ENCODE peak calls at places on chromosomes 13 and 19, in five cellular contexts. One of them, this sample, is unnamed.

GRCh38 chr19:7534531-7534980 is 961 bp upstream of the PNPLA6 start:
- DNase-seq in AG04450: peak; percentile 57
- DNase-seq in fibroblast of mammary gland: peak; percentile 83
- DNase-seq in pancreas: no peak
- DNase-seq in foreskin fibroblast: peak; percentile 82
- DNase-seq in this sample: no peak

GRCh38 chr13:71634605-71635443 is 232.2 kb downstream of the DACH1 start:
- DNase-seq in fibroblast of mammary gland: no peak
- DNase-seq in AG04450: peak; percentile 24
- DNase-seq in pancreas: no peak
- DNase-seq in foreskin fibroblast: no peak
- DNase-seq in this sample: no peak

GRCh38 chr19:46270521-46271256 is 26.2 kb upstream of the HIF3A start:
- DNase-seq in AG04450: no peak
- DNase-seq in foreskin fibroblast: no peak
- DNase-seq in fibroblast of mammary gland: no peak
- DNase-seq in pancreas: no peak
- DNase-seq in this sample: no peak

GRCh38 chr13:109869312-109870237 is 83.2 kb upstream of the IRS2 start:
- DNase-seq in pancreas: peak; percentile 93
- DNase-seq in AG04450: peak; percentile 20
- DNase-seq in fibroblast of mammary gland: no peak
- DNase-seq in foreskin fibroblast: peak; percentile 76
- DNase-seq in this sample: no peak

GRCh38 chr19:18253716-18254115 is 20.5 kb downstream of the IQCN start:
- DNase-seq in AG04450: no peak
- DNase-seq in foreskin fibroblast: no peak
- DNase-seq in pancreas: no peak
- DNase-seq in fibroblast of mammary gland: no peak
- DNase-seq in this sample: no peak

GRCh38 chr19:38869836-38870607 is 8.1 kb downstream of the RINL start:
- DNase-seq in AG04450: no peak
- DNase-seq in fibroblast of mammary gland: peak; percentile 45
- DNase-seq in foreskin fibroblast: peak; percentile 34
- DNase-seq in pancreas: peak; percentile 94
- DNase-seq in this sample: no peak

GRCh38 chr19:33039108-33039599 is 25.5 kb downstream of the RHPN2 start:
- DNase-seq in pancreas: no peak
- DNase-seq in AG04450: no peak
- DNase-seq in foreskin fibroblast: no peak
- DNase-seq in fibroblast of mammary gland: no peak
- DNase-seq in this sample: no peak

GRCh38 chr19:18894254-18895037 is 1.5 kb downstream of the CERS1 start:
- DNase-seq in AG04450: no peak
- DNase-seq in foreskin fibroblast: no peak
- DNase-seq in pancreas: no peak
- DNase-seq in fibroblast of mammary gland: peak; percentile 38
- DNase-seq in this sample: no peak

GRCh38 chr19:33047422-33047821 is 17.3 kb downstream of the RHPN2 start:
- DNase-seq in fibroblast of mammary gland: no peak
- DNase-seq in AG04450: no peak
- DNase-seq in pancreas: peak; percentile 60
- DNase-seq in foreskin fibroblast: no peak
- DNase-seq in this sample: no peak

GRCh38 chr19:5843295-5843927 is 3.9 kb upstream of the FUT6 start:
- DNase-seq in foreskin fibroblast: no peak
- DNase-seq in AG04450: no peak
- DNase-seq in fibroblast of mammary gland: no peak
- DNase-seq in pancreas: no peak
- DNase-seq in this sample: no peak

GRCh38 chr19:39199025-39199424 is 2.3 kb downstream of the NCCRP1 start:
- DNase-seq in fibroblast of mammary gland: peak; percentile 73
- DNase-seq in pancreas: peak; percentile 93
- DNase-seq in AG04450: peak; percentile 6
- DNase-seq in foreskin fibroblast: peak; percentile 62
- DNase-seq in this sample: no peak

GRCh38 chr19:33394723-33395560 is 21.4 kb downstream of the CEBPG start:
- DNase-seq in foreskin fibroblast: no peak
- DNase-seq in AG04450: no peak
- DNase-seq in fibroblast of mammary gland: no peak
- DNase-seq in pancreas: no peak
- DNase-seq in this sample: no peak

GRCh38 chr19:23516266-23516665 is 121.0 kb upstream of the ZNF91 start:
- DNase-seq in foreskin fibroblast: no peak
- DNase-seq in AG04450: no peak
- DNase-seq in pancreas: no peak
- DNase-seq in fibroblast of mammary gland: no peak
- DNase-seq in this sample: no peak

GRCh38 chr13:29513002-29513980 is 82.2 kb downstream of the SLC7A1 start:
- DNase-seq in pancreas: no peak
- DNase-seq in fibroblast of mammary gland: peak; percentile 59
- DNase-seq in foreskin fibroblast: peak; percentile 66
- DNase-seq in AG04450: no peak
- DNase-seq in this sample: no peak

GRCh38 chr19:19381007-19381926 is 24.2 kb upstream of the GATAD2A start:
- DNase-seq in AG04450: no peak
- DNase-seq in fibroblast of mammary gland: no peak
- DNase-seq in foreskin fibroblast: no peak
- DNase-seq in pancreas: no peak
- DNase-seq in this sample: no peak

GRCh38 chr13:86085890-86086289 is 286.7 kb upstream of the SLITRK6 start:
- DNase-seq in foreskin fibroblast: no peak
- DNase-seq in fibroblast of mammary gland: no peak
- DNase-seq in pancreas: no peak
- DNase-seq in AG04450: no peak
- DNase-seq in this sample: no peak

GRCh38 chr13:33235564-33235963 is 50.0 kb downstream of the STARD13 start:
- DNase-seq in fibroblast of mammary gland: peak; percentile 51
- DNase-seq in pancreas: no peak
- DNase-seq in AG04450: no peak
- DNase-seq in foreskin fibroblast: no peak
- DNase-seq in this sample: no peak

GRCh38 chr19:30011051-30011578 is 69.1 kb downstream of the URI1 start:
- DNase-seq in foreskin fibroblast: no peak
- DNase-seq in AG04450: no peak
- DNase-seq in pancreas: no peak
- DNase-seq in fibroblast of mammary gland: no peak
- DNase-seq in this sample: no peak

GRCh38 chr13:112447761-112448603 is 71.8 kb downstream of the SPACA7 start:
- DNase-seq in pancreas: no peak
- DNase-seq in fibroblast of mammary gland: no peak
- DNase-seq in AG04450: no peak
- DNase-seq in foreskin fibroblast: no peak
- DNase-seq in this sample: no peak

DNA sequence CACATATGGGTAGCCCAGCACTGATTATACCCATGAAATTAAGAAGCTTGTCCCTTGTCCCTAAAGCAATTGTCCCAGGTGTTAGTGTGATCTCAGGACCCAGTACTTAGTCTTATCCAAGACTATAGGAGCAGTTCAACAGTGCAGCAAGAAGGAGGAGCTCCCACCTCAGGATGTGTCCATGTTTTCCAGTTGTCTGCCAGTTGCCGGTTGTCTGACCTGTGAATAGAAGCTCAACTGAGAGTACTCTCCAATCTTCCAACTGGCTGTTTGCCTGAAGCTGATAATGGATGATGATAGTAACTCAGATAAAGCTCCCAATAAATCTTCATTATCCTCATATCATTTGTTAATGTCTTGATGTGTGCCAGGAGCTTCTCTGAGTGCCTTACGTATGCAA is 107.2 kb upstream of the HTR2A start:
- DNase-seq in fibroblast of mammary gland: peak; percentile 38
- DNase-seq in AG04450: no peak
- DNase-seq in foreskin fibroblast: no peak
- DNase-seq in pancreas: no peak
- DNase-seq in this sample: no peak
- TF ChIP-seq CTCF in fibroblast of mammary gland: peak; percentile 13
- TF ChIP-seq CTCF in AG04450: peak; percentile 20
- TF ChIP-seq CTCF in foreskin fibroblast: no peak
- TF ChIP-seq CTCF in pancreas: no peak
- TF ChIP-seq CTCF in this sample: peak; percentile 25

GRCh38 chr13:111203742-111204386 is 88.8 kb downstream of the ARHGEF7 start:
- DNase-seq in pancreas: no peak
- DNase-seq in AG04450: no peak
- DNase-seq in fibroblast of mammary gland: no peak
- DNase-seq in foreskin fibroblast: no peak
- DNase-seq in this sample: no peak
- H3K4me3 ChIP-seq in pancreas: no peak overlapping the region
- H3K4me3 ChIP-seq in AG04450: peak overlapping the region; percentile 48
- H3K4me3 ChIP-seq in fibroblast of mammary gland: peak overlapping the region; percentile 21
- H3K4me3 ChIP-seq in foreskin fibroblast: peak overlapping the region; percentile 48
- H3K4me3 ChIP-seq in this sample: peak overlapping the region; percentile 41

DNA sequence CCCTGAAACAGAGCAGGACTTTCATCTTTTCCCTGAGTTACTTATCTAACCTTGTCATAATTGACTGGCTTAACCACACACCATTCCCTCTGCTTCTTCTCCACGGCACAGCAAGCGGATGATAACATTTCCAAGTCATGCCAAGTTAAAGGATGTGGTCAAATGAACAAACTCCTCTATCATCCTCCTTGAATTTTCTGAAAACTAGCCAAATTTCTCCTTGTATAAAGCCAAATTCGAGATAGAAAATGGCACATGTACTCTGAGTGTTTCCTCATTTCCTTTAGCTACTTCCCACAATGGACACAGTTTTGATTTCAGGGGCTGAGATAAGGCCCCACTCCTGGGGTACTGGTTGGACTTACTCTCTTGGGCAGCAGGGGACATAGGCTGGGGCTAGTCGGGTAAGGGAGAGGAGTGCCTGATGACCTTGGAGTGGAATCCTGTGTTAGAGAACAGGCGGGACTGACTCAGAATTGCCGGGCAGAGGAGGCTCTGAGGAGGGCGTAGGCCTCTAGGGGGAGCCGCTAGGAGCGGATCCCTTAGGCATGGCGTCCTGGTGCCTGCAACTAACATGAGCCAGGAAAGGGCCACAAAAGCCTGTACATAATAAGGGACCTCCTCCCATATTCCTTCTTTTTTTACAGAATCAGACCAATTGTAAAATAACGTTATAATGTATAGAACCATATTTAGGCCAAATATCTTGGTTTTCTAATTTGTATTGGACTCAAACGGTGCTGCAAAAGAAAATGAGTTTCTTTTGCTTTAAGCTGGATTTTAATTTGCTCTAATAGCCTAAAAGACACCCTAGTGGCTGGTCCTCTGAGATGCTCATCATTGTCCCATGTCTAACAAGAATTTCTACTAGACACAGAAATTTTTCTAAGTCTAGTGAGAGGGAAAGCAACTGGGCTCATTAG is 20.4 kb upstream of the TMTC4 start:
- DNase-seq in pancreas: peak; percentile 56
- DNase-seq in fibroblast of mammary gland: peak; percentile 65
- DNase-seq in AG04450: no peak
- DNase-seq in foreskin fibroblast: peak; percentile 25
- DNase-seq in this sample: no peak
- TF ChIP-seq CTCF in pancreas: peak; percentile 20
- TF ChIP-seq CTCF in fibroblast of mammary gland: peak; percentile 68
- TF ChIP-seq CTCF in AG04450: peak; percentile 71
- TF ChIP-seq CTCF in foreskin fibroblast: peak; percentile 43
- TF ChIP-seq CTCF in this sample: peak; percentile 71

DNA sequence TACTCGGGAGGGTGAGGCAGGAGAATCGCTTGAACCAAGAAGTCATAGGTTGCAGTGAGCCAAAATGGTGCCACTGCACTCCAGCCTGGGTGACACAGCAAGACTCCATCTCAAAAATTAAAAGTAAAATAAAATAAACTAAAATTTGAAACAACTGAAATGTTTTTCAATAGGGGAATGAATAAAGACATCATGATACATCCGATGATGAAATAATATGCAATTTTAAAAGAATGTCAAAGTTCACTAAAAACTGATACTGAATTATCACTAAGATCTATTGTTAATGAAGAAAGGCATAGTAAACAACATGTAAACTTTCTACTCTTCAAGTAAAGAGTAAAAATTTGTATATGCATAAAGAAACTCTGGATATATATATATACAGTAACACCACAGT is 8.5 kb downstream of the CARD8 start:
- DNase-seq in pancreas: no peak
- DNase-seq in fibroblast of mammary gland: no peak
- DNase-seq in AG04450: no peak
- DNase-seq in foreskin fibroblast: no peak
- DNase-seq in this sample: no peak
- H3K4me3 ChIP-seq in pancreas: no peak overlapping the region
- H3K4me3 ChIP-seq in fibroblast of mammary gland: no peak overlapping the region
- H3K4me3 ChIP-seq in AG04450: no peak overlapping the region
- H3K4me3 ChIP-seq in foreskin fibroblast: no peak overlapping the region
- H3K4me3 ChIP-seq in this sample: no peak overlapping the region

GRCh38 chr13:56561327-56561726 is 579.4 kb upstream of the PRR20A start:
- DNase-seq in pancreas: no peak
- DNase-seq in foreskin fibroblast: no peak
- DNase-seq in fibroblast of mammary gland: no peak
- DNase-seq in AG04450: no peak
- DNase-seq in this sample: no peak
- TF ChIP-seq CTCF in pancreas: no peak
- TF ChIP-seq CTCF in foreskin fibroblast: no peak
- TF ChIP-seq CTCF in fibroblast of mammary gland: no peak
- TF ChIP-seq CTCF in AG04450: no peak
- TF ChIP-seq CTCF in this sample: no peak

GRCh38 chr13:51223284-51224270 is 1.4 kb downstream of the FAM124A start:
- DNase-seq in foreskin fibroblast: no peak
- DNase-seq in AG04450: no peak
- DNase-seq in pancreas: no peak
- DNase-seq in fibroblast of mammary gland: no peak
- DNase-seq in this sample: no peak
- H3K4me3 ChIP-seq in foreskin fibroblast: no peak overlapping the region
- H3K4me3 ChIP-seq in AG04450: no peak overlapping the region
- H3K4me3 ChIP-seq in pancreas: no peak overlapping the region
- H3K4me3 ChIP-seq in fibroblast of mammary gland: no peak overlapping the region
- H3K4me3 ChIP-seq in this sample: no peak overlapping the region